ENCODE peak calls at places on chromosomes 7 and 10, in eight cellular contexts. One of them, this sample, is unnamed.

GRCh38 chr7:36638140-36638539 is 86.2 kb downstream of the AOAH start:
- DNase-seq in OCI-LY7: no peak
- DNase-seq in heart left ventricle: no peak
- DNase-seq in mucosa of descending colon: no peak
- DNase-seq in mammary epithelial cell: no peak
- DNase-seq in left ventricle myocardium inferior: no peak
- DNase-seq in right lobe of liver: no peak
- DNase-seq in breast epithelium: no peak
- DNase-seq in this sample: no peak

GRCh38 chr10:3805227-3805790 is 20.3 kb upstream of the KLF6 start:
- DNase-seq in OCI-LY7: peak; percentile 67
- DNase-seq in heart left ventricle: no peak
- DNase-seq in mucosa of descending colon: no peak
- DNase-seq in mammary epithelial cell: peak; percentile 91
- DNase-seq in left ventricle myocardium inferior: no peak
- DNase-seq in right lobe of liver: no peak
- DNase-seq in breast epithelium: no peak
- DNase-seq in this sample: no peak

GRCh38 chr7:128168667-128169210 is 72.3 kb upstream of the LEP start:
- DNase-seq in OCI-LY7: no peak
- DNase-seq in heart left ventricle: peak; percentile 38
- DNase-seq in mucosa of descending colon: no peak
- DNase-seq in mammary epithelial cell: peak; percentile 8
- DNase-seq in left ventricle myocardium inferior: peak; percentile 33
- DNase-seq in right lobe of liver: no peak
- DNase-seq in breast epithelium: no peak
- DNase-seq in this sample: no peak

GRCh38 chr7:85950871-85951270 is 692.8 kb upstream of the GRM3 start:
- DNase-seq in OCI-LY7: no peak
- DNase-seq in heart left ventricle: no peak
- DNase-seq in mucosa of descending colon: no peak
- DNase-seq in mammary epithelial cell: no peak
- DNase-seq in left ventricle myocardium inferior: no peak
- DNase-seq in right lobe of liver: no peak
- DNase-seq in breast epithelium: no peak
- DNase-seq in this sample: no peak

GRCh38 chr10:130689743-130690626 is 553.8 kb downstream of the GLRX3 start:
- DNase-seq in OCI-LY7: no peak
- DNase-seq in heart left ventricle: no peak
- DNase-seq in mucosa of descending colon: no peak
- DNase-seq in mammary epithelial cell: no peak
- DNase-seq in left ventricle myocardium inferior: no peak
- DNase-seq in right lobe of liver: no peak
- DNase-seq in breast epithelium: no peak
- DNase-seq in this sample: no peak

GRCh38 chr7:95901006-95901405 is 128.7 kb downstream of the DYNC1I1 start:
- DNase-seq in OCI-LY7: no peak
- DNase-seq in heart left ventricle: no peak
- DNase-seq in mucosa of descending colon: no peak
- DNase-seq in mammary epithelial cell: no peak
- DNase-seq in left ventricle myocardium inferior: no peak
- DNase-seq in right lobe of liver: no peak
- DNase-seq in breast epithelium: peak; percentile 40
- DNase-seq in this sample: no peak

GRCh38 chr10:12423896-12424295 is 74.5 kb downstream of the CAMK1D start:
- DNase-seq in OCI-LY7: no peak
- DNase-seq in heart left ventricle: no peak
- DNase-seq in mucosa of descending colon: no peak
- DNase-seq in mammary epithelial cell: no peak
- DNase-seq in left ventricle myocardium inferior: no peak
- DNase-seq in right lobe of liver: no peak
- DNase-seq in breast epithelium: no peak
- DNase-seq in this sample: no peak

GRCh38 chr7:80142853-80143580 is 8.4 kb downstream of the GNAI1 start:
- DNase-seq in OCI-LY7: no peak
- DNase-seq in heart left ventricle: no peak
- DNase-seq in mucosa of descending colon: no peak
- DNase-seq in mammary epithelial cell: no peak
- DNase-seq in left ventricle myocardium inferior: no peak
- DNase-seq in right lobe of liver: no peak
- DNase-seq in breast epithelium: no peak
- DNase-seq in this sample: no peak

GRCh38 chr7:137120690-137121089 is 222.8 kb downstream of the PTN start:
- DNase-seq in OCI-LY7: no peak
- DNase-seq in heart left ventricle: no peak
- DNase-seq in mucosa of descending colon: no peak
- DNase-seq in mammary epithelial cell: peak; percentile 44
- DNase-seq in left ventricle myocardium inferior: no peak
- DNase-seq in right lobe of liver: no peak
- DNase-seq in breast epithelium: no peak
- DNase-seq in this sample: no peak

GRCh38 chr10:103617362-103618026 is 124.0 kb downstream of the NEURL1 start:
- DNase-seq in OCI-LY7: no peak
- DNase-seq in heart left ventricle: no peak
- DNase-seq in mucosa of descending colon: no peak
- DNase-seq in mammary epithelial cell: no peak
- DNase-seq in left ventricle myocardium inferior: no peak
- DNase-seq in right lobe of liver: peak; percentile 87
- DNase-seq in breast epithelium: no peak
- DNase-seq in this sample: no peak

GRCh38 chr10:130190065-130190736 is 54.0 kb downstream of the GLRX3 start:
- DNase-seq in OCI-LY7: peak; percentile 74
- DNase-seq in heart left ventricle: peak; percentile 83
- DNase-seq in mucosa of descending colon: peak; percentile 90
- DNase-seq in mammary epithelial cell: peak; percentile 74
- DNase-seq in left ventricle myocardium inferior: peak; percentile 88
- DNase-seq in right lobe of liver: peak; percentile 91
- DNase-seq in breast epithelium: peak; percentile 70
- DNase-seq in this sample: peak; percentile 93

GRCh38 chr10:113993489-113993932 is 50.2 kb upstream of the ADRB1 start:
- DNase-seq in OCI-LY7: no peak
- DNase-seq in heart left ventricle: no peak
- DNase-seq in mucosa of descending colon: peak; percentile 26
- DNase-seq in mammary epithelial cell: no peak
- DNase-seq in left ventricle myocardium inferior: peak; percentile 55
- DNase-seq in right lobe of liver: no peak
- DNase-seq in breast epithelium: no peak
- DNase-seq in this sample: no peak

GRCh38 chr7:103636153-103636552 is 190.1 kb upstream of the SLC26A5 start:
- DNase-seq in OCI-LY7: no peak
- DNase-seq in heart left ventricle: no peak
- DNase-seq in mucosa of descending colon: no peak
- DNase-seq in mammary epithelial cell: peak; percentile 38
- DNase-seq in left ventricle myocardium inferior: no peak
- DNase-seq in right lobe of liver: no peak
- DNase-seq in breast epithelium: no peak
- DNase-seq in this sample: no peak

GRCh38 chr10:964988-965417 is 23.2 kb upstream of the GTPBP4 start:
- DNase-seq in OCI-LY7: no peak
- DNase-seq in heart left ventricle: no peak
- DNase-seq in mucosa of descending colon: no peak
- DNase-seq in mammary epithelial cell: no peak
- DNase-seq in left ventricle myocardium inferior: no peak
- DNase-seq in right lobe of liver: no peak
- DNase-seq in breast epithelium: no peak
- DNase-seq in this sample: no peak

GRCh38 chr10:103748020-103748419 is 107.4 kb downstream of the SH3PXD2A start:
- DNase-seq in OCI-LY7: no peak
- DNase-seq in heart left ventricle: no peak
- DNase-seq in mucosa of descending colon: no peak
- DNase-seq in mammary epithelial cell: peak; percentile 83
- DNase-seq in left ventricle myocardium inferior: no peak
- DNase-seq in right lobe of liver: no peak
- DNase-seq in breast epithelium: no peak
- DNase-seq in this sample: no peak

GRCh38 chr7:142557971-142558582 is 191.2 kb upstream of the PRSS1 start:
- DNase-seq in OCI-LY7: peak; percentile 48
- DNase-seq in heart left ventricle: no peak
- DNase-seq in mucosa of descending colon: no peak
- DNase-seq in mammary epithelial cell: peak; percentile 28
- DNase-seq in left ventricle myocardium inferior: no peak
- DNase-seq in right lobe of liver: no peak
- DNase-seq in breast epithelium: no peak
- DNase-seq in this sample: peak; percentile 10

GRCh38 chr10:88782222-88782621 is 20.3 kb upstream of the LIPM start:
- DNase-seq in OCI-LY7: no peak
- DNase-seq in heart left ventricle: no peak
- DNase-seq in mucosa of descending colon: no peak
- DNase-seq in mammary epithelial cell: no peak
- DNase-seq in left ventricle myocardium inferior: no peak
- DNase-seq in right lobe of liver: no peak
- DNase-seq in breast epithelium: no peak
- DNase-seq in this sample: no peak

GRCh38 chr10:102460836-102461186 is 9.5 kb upstream of the C10orf95 start:
- DNase-seq in OCI-LY7: no peak
- DNase-seq in heart left ventricle: no peak
- DNase-seq in mucosa of descending colon: no peak
- DNase-seq in mammary epithelial cell: no peak
- DNase-seq in left ventricle myocardium inferior: no peak
- DNase-seq in right lobe of liver: no peak
- DNase-seq in breast epithelium: no peak
- DNase-seq in this sample: no peak

GRCh38 chr10:89327803-89328441 is at the start of gene IFIT3:
- DNase-seq in OCI-LY7: no peak
- DNase-seq in heart left ventricle: peak; percentile 76
- DNase-seq in mucosa of descending colon: no peak
- DNase-seq in mammary epithelial cell: peak; percentile 67
- DNase-seq in left ventricle myocardium inferior: peak; percentile 64
- DNase-seq in right lobe of liver: peak; percentile 68
- DNase-seq in breast epithelium: peak; percentile 36
- DNase-seq in this sample: no peak

GRCh38 chr7:150370612-150371071 is 2.0 kb downstream of the REPIN1 start:
- DNase-seq in OCI-LY7: no peak
- DNase-seq in heart left ventricle: no peak
- DNase-seq in mucosa of descending colon: no peak
- DNase-seq in mammary epithelial cell: no peak
- DNase-seq in left ventricle myocardium inferior: no peak
- DNase-seq in right lobe of liver: no peak
- DNase-seq in breast epithelium: no peak
- DNase-seq in this sample: no peak

GRCh38 chr10:133260895-133261725 is 15.6 kb downstream of the ADAM8 start:
- DNase-seq in OCI-LY7: peak; percentile 34
- DNase-seq in heart left ventricle: peak; percentile 63
- DNase-seq in mucosa of descending colon: peak; percentile 87
- DNase-seq in mammary epithelial cell: no peak
- DNase-seq in left ventricle myocardium inferior: peak; percentile 62
- DNase-seq in right lobe of liver: no peak
- DNase-seq in breast epithelium: peak; percentile 46
- DNase-seq in this sample: peak; percentile 78

GRCh38 chr7:104809906-104810305 is 204.1 kb upstream of the KMT2E start:
- DNase-seq in OCI-LY7: no peak
- DNase-seq in heart left ventricle: no peak
- DNase-seq in mucosa of descending colon: no peak
- DNase-seq in mammary epithelial cell: no peak
- DNase-seq in left ventricle myocardium inferior: no peak
- DNase-seq in right lobe of liver: no peak
- DNase-seq in breast epithelium: no peak
- DNase-seq in this sample: no peak

GRCh38 chr7:93307131-93307660 is 75.0 kb downstream of the VPS50 start:
- DNase-seq in OCI-LY7: no peak
- DNase-seq in heart left ventricle: no peak
- DNase-seq in mucosa of descending colon: no peak
- DNase-seq in mammary epithelial cell: peak; percentile 51
- DNase-seq in left ventricle myocardium inferior: no peak
- DNase-seq in right lobe of liver: no peak
- DNase-seq in breast epithelium: no peak
- DNase-seq in this sample: no peak

GRCh38 chr10:91409069-91409868 is 875 bp upstream of the HECTD2 start:
- DNase-seq in OCI-LY7: peak; percentile 2
- DNase-seq in heart left ventricle: peak; percentile 93
- DNase-seq in mucosa of descending colon: peak; percentile 78
- DNase-seq in mammary epithelial cell: peak; percentile 68
- DNase-seq in left ventricle myocardium inferior: peak; percentile 88
- DNase-seq in right lobe of liver: peak; percentile 84
- DNase-seq in breast epithelium: peak; percentile 85
- DNase-seq in this sample: no peak
- TF ChIP-seq CTCF in OCI-LY7: no peak
- TF ChIP-seq CTCF in heart left ventricle: no peak
- TF ChIP-seq CTCF in mucosa of descending colon: no peak
- TF ChIP-seq CTCF in mammary epithelial cell: peak; percentile 15
- TF ChIP-seq CTCF in left ventricle myocardium inferior: no peak
- TF ChIP-seq CTCF in right lobe of liver: no peak
- TF ChIP-seq CTCF in breast epithelium: peak; percentile 47
- TF ChIP-seq CTCF in this sample: no peak

GRCh38 chr7:107691713-107692112 is 31.1 kb downstream of the SLC26A4 start:
- DNase-seq in OCI-LY7: no peak
- DNase-seq in heart left ventricle: no peak
- DNase-seq in mucosa of descending colon: no peak
- DNase-seq in mammary epithelial cell: no peak
- DNase-seq in left ventricle myocardium inferior: peak; percentile 16
- DNase-seq in right lobe of liver: no peak
- DNase-seq in breast epithelium: no peak
- DNase-seq in this sample: no peak
- H3K4me1 ChIP-seq in OCI-LY7: no peaks in the 10 kb centered on the region
- H3K4me1 ChIP-seq in heart left ventricle: no peaks in the 10 kb centered on the region
- H3K4me1 ChIP-seq in mucosa of descending colon: no peaks in the 10 kb centered on the region
- H3K4me1 ChIP-seq in mammary epithelial cell: peaks cover 18% of the 10 kb centered on the region
- H3K4me1 ChIP-seq in left ventricle myocardium inferior: peaks cover 48% of the 10 kb centered on the region
- H3K4me1 ChIP-seq in right lobe of liver: no peaks in the 10 kb centered on the region
- H3K4me1 ChIP-seq in breast epithelium: no peaks in the 10 kb centered on the region
- H3K4me1 ChIP-seq in this sample: no peaks in the 10 kb centered on the region

GRCh38 chr10:7412482-7413251 is 1.8 kb upstream of the SFMBT2 start:
- DNase-seq in OCI-LY7: no peak
- DNase-seq in heart left ventricle: peak; percentile 60
- DNase-seq in mucosa of descending colon: peak; percentile 67
- DNase-seq in mammary epithelial cell: no peak
- DNase-seq in left ventricle myocardium inferior: peak; percentile 45
- DNase-seq in right lobe of liver: no peak
- DNase-seq in breast epithelium: no peak
- DNase-seq in this sample: peak; percentile 60

GRCh38 chr10:7409732-7410168 is 1.1 kb downstream of the SFMBT2 start:
- DNase-seq in OCI-LY7: no peak
- DNase-seq in heart left ventricle: no peak
- DNase-seq in mucosa of descending colon: no peak
- DNase-seq in mammary epithelial cell: no peak
- DNase-seq in left ventricle myocardium inferior: no peak
- DNase-seq in right lobe of liver: no peak
- DNase-seq in breast epithelium: no peak
- DNase-seq in this sample: no peak

GRCh38 chr10:7410306-7410799 is 481 bp downstream of the SFMBT2 start:
- DNase-seq in OCI-LY7: peak; percentile 43
- DNase-seq in heart left ventricle: peak; percentile 32
- DNase-seq in mucosa of descending colon: no peak
- DNase-seq in mammary epithelial cell: no peak
- DNase-seq in left ventricle myocardium inferior: peak; percentile 25
- DNase-seq in right lobe of liver: no peak
- DNase-seq in breast epithelium: no peak
- DNase-seq in this sample: peak; percentile 37

GRCh38 chr10:7411671-7412481 is 1.0 kb upstream of the SFMBT2 start:
- DNase-seq in OCI-LY7: no peak
- DNase-seq in heart left ventricle: no peak
- DNase-seq in mucosa of descending colon: no peak
- DNase-seq in mammary epithelial cell: no peak
- DNase-seq in left ventricle myocardium inferior: no peak
- DNase-seq in right lobe of liver: no peak
- DNase-seq in breast epithelium: no peak
- DNase-seq in this sample: no peak

GRCh38 chr10:7410800-7411670 is at the start of gene SFMBT2:
- DNase-seq in OCI-LY7: peak; percentile 77
- DNase-seq in heart left ventricle: peak; percentile 68
- DNase-seq in mucosa of descending colon: peak; percentile 68
- DNase-seq in mammary epithelial cell: peak; percentile 64
- DNase-seq in left ventricle myocardium inferior: peak; percentile 68
- DNase-seq in right lobe of liver: peak; percentile 60
- DNase-seq in breast epithelium: no peak
- DNase-seq in this sample: peak; percentile 58
- TF ChIP-seq CTCF in OCI-LY7: no peak
- TF ChIP-seq CTCF in heart left ventricle: peak; percentile 13
- TF ChIP-seq CTCF in mucosa of descending colon: no peak
- TF ChIP-seq CTCF in mammary epithelial cell: peak; percentile 27
- TF ChIP-seq CTCF in left ventricle myocardium inferior: peak; percentile 31
- TF ChIP-seq CTCF in right lobe of liver: no peak
- TF ChIP-seq CTCF in breast epithelium: no peak
- TF ChIP-seq CTCF in this sample: no peak

GRCh38 chr10:62062028-62062427 is 160.5 kb downstream of the ARID5B start:
- DNase-seq in OCI-LY7: no peak
- DNase-seq in heart left ventricle: no peak
- DNase-seq in mucosa of descending colon: no peak
- DNase-seq in mammary epithelial cell: no peak
- DNase-seq in left ventricle myocardium inferior: no peak
- DNase-seq in right lobe of liver: no peak
- DNase-seq in breast epithelium: no peak
- DNase-seq in this sample: no peak
- H3K4me1 ChIP-seq in OCI-LY7: no peaks in the 10 kb centered on the region
- H3K4me1 ChIP-seq in heart left ventricle: peaks cover 21% of the 10 kb centered on the region
- H3K4me1 ChIP-seq in mucosa of descending colon: peaks cover 27% of the 10 kb centered on the region
- H3K4me1 ChIP-seq in mammary epithelial cell: no peaks in the 10 kb centered on the region
- H3K4me1 ChIP-seq in left ventricle myocardium inferior: peaks cover 81% of the 10 kb centered on the region
- H3K4me1 ChIP-seq in right lobe of liver: peaks cover 28% of the 10 kb centered on the region
- H3K4me1 ChIP-seq in breast epithelium: no peaks in the 10 kb centered on the region
- H3K4me1 ChIP-seq in this sample: no peaks in the 10 kb centered on the region